ENCODE peak calls at places on chromosomes 12 and 14, in four cellular contexts. O is H1, A is K562, Q is HepG2. U is an unnamed sample.

GRCh38 chr12:67415473-67415872 is 146.3 kb downstream of the CAND1 start:
- DNase-seq in O (no peak), A (no peak), Q (peak), U (peak)

GRCh38 chr12:118126119-118126757 is 9.7 kb upstream of the PEBP1 start:
- DNase-seq in O (no peak), A (no peak), Q (peak), U (no peak)

GRCh38 chr12:124107299-124107698 is 134.3 kb downstream of the ZNF664 start:
- DNase-seq in O (no peak), A (no peak), Q (no peak), U (no peak)

GRCh38 chr14:77140937-77141591 is 527 bp downstream of the ZDHHC22 start:
- DNase-seq in O (peak), A (peak), Q (no peak), U (peak)

GRCh38 chr14:58898655-58899316 is 261.0 kb downstream of the DACT1 start:
- DNase-seq in O (no peak), A (no peak), Q (no peak), U (no peak)

GRCh38 chr12:107356266-107356936 is 263.1 kb upstream of the CRY1 start:
- DNase-seq in O (no peak), A (no peak), Q (peak), U (no peak)

GRCh38 chr12:109739747-109740693 is 26.4 kb downstream of the FAM222A start:
- DNase-seq in O (peak), A (peak), Q (no peak), U (peak)

GRCh38 chr12:47156167-47156736 is 76.5 kb upstream of the AMIGO2 start:
- DNase-seq in O (no peak), A (no peak), Q (no peak), U (no peak)

GRCh38 chr12:51823875-51824565 is 24.5 kb downstream of the FIGNL2 start:
- DNase-seq in O (no peak), A (no peak), Q (peak), U (peak)

GRCh38 chr12:47882796-47883546 is 21.8 kb downstream of the VDR start:
- DNase-seq in O (no peak), A (no peak), Q (no peak), U (peak)

GRCh38 chr14:59897757-59898383 is 22.1 kb upstream of the LRRC9 start:
- DNase-seq in O (no peak), A (no peak), Q (peak), U (peak)

GRCh38 chr12:14982986-14983385 is 10.1 kb downstream of the PDE6H start:
- DNase-seq in O (no peak), A (no peak), Q (no peak), U (no peak)

GRCh38 chr14:91369628-91370445 is 47.8 kb downstream of the CCDC88C start:
- DNase-seq in O (no peak), A (no peak), Q (peak), U (no peak)

GRCh38 chr14:69093551-69094421 is 59.1 kb downstream of the DCAF5 start:
- DNase-seq in O (no peak), A (no peak), Q (peak), U (peak)

GRCh38 chr12:105523164-105524057 is 192.9 kb downstream of the C12orf75 start:
- DNase-seq in O (no peak), A (no peak), Q (no peak), U (peak)

GRCh38 chr12:19946549-19946948 is 421.8 kb upstream of the PDE3A start:
- DNase-seq in O (no peak), A (no peak), Q (no peak), U (no peak)

GRCh38 chr14:95524706-95525512 is 8.5 kb upstream of the SYNE3 start:
- DNase-seq in O (no peak), A (no peak), Q (peak), U (no peak)

GRCh38 chr14:71414631-71415403 is 507.6 kb downstream of the PCNX1 start:
- DNase-seq in O (no peak), A (no peak), Q (no peak), U (no peak)

GRCh38 chr12:25054076-25054782 is 105.3 kb upstream of the BCAT1 start:
- DNase-seq in O (no peak), A (no peak), Q (no peak), U (no peak)

GRCh38 chr12:106955377-106956047 is at the start of gene TMEM263:
- DNase-seq in O (peak), A (peak), Q (peak), U (peak)

GRCh38 chr12:19971881-19972280 is 396.5 kb upstream of the PDE3A start:
- DNase-seq in O (no peak), A (no peak), Q (no peak), U (no peak)

GRCh38 chr12:39777465-39777864 is 157.9 kb upstream of the ABCD2 start:
- DNase-seq in O (no peak), A (no peak), Q (no peak), U (no peak)

GRCh38 chr14:50010752-50011151 is 105.6 kb downstream of the VCPKMT start:
- DNase-seq in O (no peak), A (no peak), Q (no peak), U (no peak)

GRCh38 chr12:96236221-96236822 is 42.1 kb downstream of the ELK3 start:
- DNase-seq in O (no peak), A (no peak), Q (no peak), U (no peak)

GRCh38 chr12:57766464-57767311 is at the start of gene CYP27B1:
- DNase-seq in O (peak), A (peak), Q (no peak), U (peak)

GRCh38 chr14:68824517-68825347 is 31.9 kb upstream of the ZFP36L1 start:
- DNase-seq in O (peak), A (peak), Q (peak), U (peak)

GRCh38 chr14:51367600-51367931 is 127.5 kb downstream of the TMX1 start:
- DNase-seq in O (no peak), A (no peak), Q (no peak), U (no peak)

DNA sequence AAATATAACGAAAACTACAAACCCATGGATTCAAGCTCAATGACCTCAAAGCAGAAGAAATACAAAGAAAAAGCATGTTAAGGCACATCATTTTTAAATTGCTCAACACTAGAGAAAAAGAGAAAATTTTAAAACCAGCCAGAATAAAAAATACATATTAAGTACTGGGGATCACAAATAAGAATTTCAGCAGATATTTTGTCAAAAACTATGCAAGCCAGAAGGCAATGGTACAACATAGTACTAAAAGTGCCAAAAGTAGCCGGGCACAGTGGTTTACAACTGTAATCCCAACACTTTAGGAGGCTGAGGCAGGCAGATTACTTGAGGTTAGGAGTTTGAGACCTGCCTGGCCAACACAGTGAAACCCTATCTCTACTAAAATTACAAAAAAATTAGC is 10.2 kb downstream of the SGPP1 start:
- DNase-seq in O (no peak), A (no peak), Q (no peak), U (peak)
- H3K4me3 ChIP-seq in O (no peak), A (no peak), Q (no peak), U (no peak)

DNA sequence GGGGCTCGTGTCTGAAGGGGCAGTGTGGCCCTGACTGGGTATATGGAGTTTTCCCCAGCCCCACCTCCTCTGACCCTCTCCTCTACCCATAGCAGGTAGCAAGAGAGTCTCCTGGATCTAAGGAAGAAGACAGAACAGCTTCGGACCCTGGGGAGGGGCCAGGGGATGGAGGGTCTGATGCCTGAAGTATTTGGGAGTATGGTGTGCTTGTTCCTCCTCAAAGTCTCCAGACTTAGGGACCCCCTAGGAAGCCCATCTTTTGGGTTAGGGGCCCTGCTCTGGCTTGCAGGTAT is 579 bp upstream of the HOXC8 start:
- DNase-seq in O (no peak), A (no peak), Q (no peak), U (no peak)
- TF ChIP-seq EZH2 in O (no peak), A (no peak), Q (no peak), U (peak)

GRCh38 chr14:61355892-61356325 is 34.5 kb downstream of the PRKCH start:
- DNase-seq in O (no peak), A (no peak), Q (peak), U (peak)
- TF ChIP-seq CREB1 in O (no peak), A (no peak), Q (no peak), U (no peak)

DNA sequence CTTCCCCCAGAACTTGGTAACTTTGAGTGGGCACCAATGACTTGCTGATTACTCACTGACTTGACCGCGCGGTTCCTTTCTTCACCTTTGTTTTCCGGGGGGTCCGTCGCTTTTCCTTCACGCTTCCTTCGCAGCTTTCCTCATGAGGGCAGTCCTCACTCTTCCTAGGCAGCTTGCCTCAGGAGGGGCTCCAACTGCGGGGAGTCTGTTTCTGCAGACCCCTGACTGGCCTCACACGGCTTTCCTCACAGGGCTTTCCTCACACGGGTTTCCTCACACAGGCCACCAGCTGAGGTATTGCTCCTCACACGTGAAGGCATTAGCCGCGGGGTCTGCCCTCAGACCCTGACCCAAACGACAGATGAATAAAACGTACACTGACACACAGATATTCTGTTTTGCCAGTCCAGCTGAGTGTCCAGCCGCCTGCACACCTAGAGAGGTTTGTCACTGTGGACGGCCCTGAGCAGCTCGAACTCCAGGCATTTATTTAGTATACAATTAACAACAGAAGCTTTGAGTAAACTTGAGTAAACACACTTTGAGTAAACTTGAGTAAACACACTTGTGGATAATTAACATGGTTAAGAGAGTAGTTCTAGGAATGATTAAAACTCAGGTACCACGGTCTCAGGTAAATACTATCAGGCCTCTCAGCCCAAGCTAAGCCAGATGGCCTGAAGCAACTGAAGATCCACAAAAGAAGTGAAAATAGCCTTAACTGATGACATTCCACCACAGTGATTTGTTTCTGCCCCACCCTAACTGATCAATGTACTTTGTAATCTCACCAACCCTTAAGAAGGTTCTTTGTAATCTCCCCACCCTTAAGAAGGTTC is 16.1 kb upstream of the LYZ start:
- DNase-seq in O (no peak), A (no peak), Q (no peak), U (no peak)
- H3K4me3 ChIP-seq in O (no peak), A (no peak), Q (peak), U (peak)

DNA sequence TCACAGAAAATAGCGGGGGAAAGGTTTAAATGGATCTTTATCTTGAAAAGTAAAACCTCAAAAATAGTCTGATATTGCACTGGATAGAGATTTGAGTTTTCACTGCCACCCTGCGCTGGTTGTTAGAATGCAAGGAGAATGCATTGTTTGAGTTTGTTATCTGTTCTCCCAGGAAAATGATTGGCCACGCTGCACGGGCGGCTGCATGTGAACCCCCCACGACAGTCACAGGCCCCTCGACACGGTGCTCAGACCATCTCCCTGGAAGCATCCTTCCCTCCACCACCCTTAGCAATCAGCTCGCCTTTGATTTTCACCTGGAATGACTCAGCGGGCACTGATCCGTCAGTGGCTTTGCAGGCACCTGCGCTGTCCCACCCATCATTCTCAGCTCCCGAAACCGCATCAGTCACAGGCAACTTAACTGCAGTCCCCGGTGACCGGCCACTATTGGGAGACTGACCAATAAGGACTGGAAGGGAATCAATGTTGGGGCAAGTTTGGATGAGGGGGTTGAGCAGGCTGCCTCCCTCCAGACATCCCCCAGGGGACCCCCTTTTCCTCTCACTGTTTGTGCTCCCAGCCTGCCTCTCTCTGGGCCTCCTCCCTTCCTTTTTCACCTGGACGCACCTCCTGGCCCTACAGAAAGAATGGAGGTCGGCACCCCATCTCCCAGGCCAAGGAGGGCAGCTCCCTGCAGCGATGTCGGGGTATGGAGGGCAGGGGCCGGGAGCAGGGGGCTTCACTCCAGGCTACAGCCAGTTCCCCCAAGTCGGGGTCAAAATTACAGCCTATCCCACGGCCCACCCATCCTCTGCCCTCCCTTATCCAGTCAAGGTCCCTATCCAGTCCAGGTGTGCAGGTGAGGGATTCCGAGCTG is 28.5 kb upstream of the C14orf180 start:
- DNase-seq in O (no peak), A (no peak), Q (no peak), U (no peak)
- TF ChIP-seq EZH2 in O (no peak), A (no peak), Q (peak), U (no peak)

GRCh38 chr12:3752741-3753486 is at the start of gene CRACR2A:
- DNase-seq in O (peak), A (peak), Q (no peak), U (peak)
- TF ChIP-seq CREB1 in O (no peak), A (no peak), Q (no peak), U (no peak)

GRCh38 chr12:120367252-120367923 is 1.6 kb downstream of the MSI1 start:
- DNase-seq in O (peak), A (peak), Q (no peak), U (peak)
- H3K4me3 ChIP-seq in O (peak), A (no peak), Q (no peak), U (peak)

GRCh38 chr12:119491814-119492213 is 101.8 kb upstream of the TMEM233 start:
- DNase-seq in O (no peak), A (no peak), Q (no peak), U (no peak)
- TF ChIP-seq EZH2 in O (no peak), A (no peak), Q (no peak), U (no peak)